ENCODE peak calls at places on chromosomes 2 and 18, in ten cellular contexts. P is heart left ventricle, T is stomach, S is transverse colon, Q is HepG2, J is A549, V is uterus, N is HCT116, M is esophagus squamous epithelium, U is tibial nerve. E is an unnamed sample.
A peak's percentile ranks its signal among the peaks of the same experiment; 100 is the strongest.

GRCh38 chr18:48166336-48166875 is 235.9 kb upstream of the SMAD2 start:
- DNase-seq in P (no peak), N (no peak), Q (no peak), J (no peak), T (peak; percentile 19), U (no peak), V (no peak), S (no peak), M (no peak), E (no peak)

GRCh38 chr2:126527836-126528490 is 128.0 kb upstream of the GYPC start:
- DNase-seq in M (no peak), Q (peak; percentile 50), V (peak; percentile 64), N (peak; percentile 13), T (peak; percentile 61), S (peak; percentile 71), J (peak; percentile 45), U (peak; percentile 73), P (peak; percentile 74), E (peak; percentile 64)

GRCh38 chr2:211944572-211944971 is 594.0 kb downstream of the ERBB4 start:
- DNase-seq in P (no peak), N (peak; percentile 2), S (no peak), T (no peak), J (no peak), V (no peak), U (no peak), Q (no peak), M (no peak), E (no peak)

GRCh38 chr2:117983040-117983439 is 30.8 kb downstream of the CCDC93 start:
- DNase-seq in S (no peak), T (no peak), V (no peak), P (no peak), J (no peak), U (no peak), M (no peak), N (no peak), Q (no peak), E (no peak)

GRCh38 chr2:101736861-101737291 is 39.4 kb downstream of the MAP4K4 start:
- DNase-seq in U (peak; percentile 15), T (no peak), N (no peak), Q (no peak), P (no peak), S (no peak), V (no peak), M (no peak), J (no peak), E (no peak)

GRCh38 chr18:3966985-3967856 is 487.9 kb downstream of the DLGAP1 start:
- DNase-seq in T (no peak), U (no peak), V (no peak), J (peak; percentile 89), Q (no peak), N (no peak), M (no peak), P (peak; percentile 55), S (no peak), E (no peak)

GRCh38 chr2:168997794-168998193 is 33.3 kb downstream of the ABCB11 start:
- DNase-seq in N (no peak), S (no peak), Q (no peak), P (no peak), U (no peak), V (no peak), J (no peak), M (no peak), T (no peak), E (no peak)

GRCh38 chr2:230016844-230017243 is 51.9 kb downstream of the SLC16A14 start:
- DNase-seq in N (no peak), S (no peak), Q (peak; percentile 86), T (no peak), M (no peak), J (no peak), U (no peak), V (no peak), P (no peak), E (no peak)

GRCh38 chr2:73297151-73297559 is 3.8 kb upstream of the EGR4 start:
- DNase-seq in U (no peak), T (no peak), V (no peak), S (no peak), N (no peak), M (no peak), Q (no peak), J (no peak), P (no peak), E (no peak)

GRCh38 chr2:85602476-85603234 is at the start of gene TMEM150A:
- DNase-seq in T (peak; percentile 96), N (peak; percentile 68), P (peak; percentile 96), M (peak; percentile 80), U (peak; percentile 91), S (peak; percentile 95), Q (peak; percentile 87), J (peak; percentile 88), V (peak; percentile 92), E (peak; percentile 97)

GRCh38 chr2:173854840-173855239 is 110.3 kb downstream of the SP3 start:
- DNase-seq in N (no peak), P (peak; percentile 37), M (no peak), U (no peak), Q (no peak), V (peak; percentile 36), J (no peak), S (no peak), T (no peak), E (peak; percentile 52)

GRCh38 chr2:189442468-189442867 is 1.2 kb downstream of the WDR75 start:
- DNase-seq in N (no peak), U (no peak), J (no peak), P (no peak), T (no peak), Q (no peak), V (peak; percentile 13), S (no peak), M (no peak), E (no peak)

GRCh38 chr2:239601201-239601851 is 200.5 kb upstream of the HDAC4 start:
- DNase-seq in P (no peak), M (no peak), V (peak; percentile 8), U (no peak), Q (no peak), J (no peak), T (peak; percentile 24), S (no peak), N (no peak), E (no peak)

GRCh38 chr2:5914831-5915611 is 222.8 kb downstream of the SOX11 start:
- DNase-seq in V (no peak), Q (no peak), U (no peak), P (peak; percentile 80), T (no peak), N (no peak), J (no peak), S (no peak), M (no peak), E (no peak)

GRCh38 chr2:235223011-235223410 is 270.8 kb upstream of the AGAP1 start:
- DNase-seq in Q (no peak), T (no peak), M (no peak), U (no peak), P (no peak), J (no peak), N (no peak), S (no peak), V (no peak), E (no peak)
- H3K27ac ChIP-seq in Q (no peak overlapping the region), T (no peak overlapping the region), M (no peak overlapping the region), U (no peak overlapping the region), P (no peak overlapping the region), J (no peak overlapping the region), N (no peak overlapping the region), S (no peak overlapping the region), V (no peak overlapping the region), E (no peak overlapping the region)

GRCh38 chr2:196162586-196163180 is 8.7 kb downstream of the STK17B start:
- DNase-seq in Q (no peak), S (no peak), M (no peak), P (no peak), V (no peak), J (no peak), T (no peak), U (no peak), N (no peak), E (no peak)
- H3K4me1 ChIP-seq in Q (no peaks in the 10 kb centered on the region), S (peaks cover 15% of the 10 kb centered on the region), M (peaks cover 1% of the 10 kb centered on the region), P (peaks cover 4% of the 10 kb centered on the region), V (no peaks in the 10 kb centered on the region), J (peaks cover 21% of the 10 kb centered on the region), T (peaks cover 6% of the 10 kb centered on the region), U (no peaks in the 10 kb centered on the region), N (peaks cover 25% of the 10 kb centered on the region), E (no peaks in the 10 kb centered on the region)

DNA sequence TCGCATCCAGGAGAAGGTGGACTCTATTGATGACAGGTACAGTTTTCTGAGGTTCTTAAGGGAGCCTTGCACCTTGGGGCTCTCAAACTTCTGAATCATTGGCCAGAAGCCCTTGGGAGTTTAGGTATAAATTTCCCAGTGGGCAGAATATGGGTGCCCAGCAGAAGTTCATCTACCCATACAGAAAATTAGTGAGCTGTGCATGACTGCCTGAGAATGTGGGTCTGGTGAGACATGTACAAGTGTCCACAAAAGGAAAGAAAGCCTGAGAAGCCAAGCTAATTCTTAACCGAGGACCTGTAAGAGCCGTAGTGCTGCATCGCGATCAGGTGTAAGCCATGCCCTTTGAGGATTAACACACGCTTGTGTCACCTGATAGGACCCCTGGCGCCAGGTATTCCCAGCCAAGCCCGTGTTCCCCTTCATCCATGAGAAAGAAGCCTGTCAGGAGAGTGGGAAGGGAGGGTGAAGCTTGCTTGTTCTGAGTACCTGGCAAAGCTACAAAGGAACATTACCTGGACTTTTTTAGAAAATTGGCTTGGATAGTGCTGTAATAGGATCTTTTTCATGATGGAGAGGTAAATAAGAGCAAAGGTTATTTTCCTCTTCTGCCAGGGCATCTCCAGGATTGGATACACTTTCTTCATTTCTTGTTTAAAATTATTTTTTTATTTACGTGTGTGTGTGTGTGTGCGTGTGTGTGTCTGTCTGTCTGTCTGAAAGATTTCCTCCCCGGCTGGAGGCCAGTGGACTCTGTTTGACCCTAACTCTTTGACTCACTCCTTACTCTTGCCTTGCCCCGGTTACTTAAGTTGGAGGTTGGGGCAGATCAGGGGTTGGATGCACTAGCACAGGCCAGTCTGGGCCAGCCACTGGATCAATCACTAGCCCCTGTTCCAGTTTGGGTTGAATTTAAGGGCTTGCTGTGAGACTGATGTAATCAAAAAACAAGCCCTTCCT is 90.4 kb upstream of the EML6 start:
- DNase-seq in P (peak; percentile 61), J (peak; percentile 93), S (no peak), Q (no peak), U (no peak), T (no peak), N (no peak), M (no peak), V (no peak), E (peak; percentile 72)
- TF ChIP-seq POLR2A in P (no peak), J (no peak), S (no peak), Q (no peak), U (no peak), T (no peak), N (no peak), M (no peak), V (no peak), E (no peak)

DNA sequence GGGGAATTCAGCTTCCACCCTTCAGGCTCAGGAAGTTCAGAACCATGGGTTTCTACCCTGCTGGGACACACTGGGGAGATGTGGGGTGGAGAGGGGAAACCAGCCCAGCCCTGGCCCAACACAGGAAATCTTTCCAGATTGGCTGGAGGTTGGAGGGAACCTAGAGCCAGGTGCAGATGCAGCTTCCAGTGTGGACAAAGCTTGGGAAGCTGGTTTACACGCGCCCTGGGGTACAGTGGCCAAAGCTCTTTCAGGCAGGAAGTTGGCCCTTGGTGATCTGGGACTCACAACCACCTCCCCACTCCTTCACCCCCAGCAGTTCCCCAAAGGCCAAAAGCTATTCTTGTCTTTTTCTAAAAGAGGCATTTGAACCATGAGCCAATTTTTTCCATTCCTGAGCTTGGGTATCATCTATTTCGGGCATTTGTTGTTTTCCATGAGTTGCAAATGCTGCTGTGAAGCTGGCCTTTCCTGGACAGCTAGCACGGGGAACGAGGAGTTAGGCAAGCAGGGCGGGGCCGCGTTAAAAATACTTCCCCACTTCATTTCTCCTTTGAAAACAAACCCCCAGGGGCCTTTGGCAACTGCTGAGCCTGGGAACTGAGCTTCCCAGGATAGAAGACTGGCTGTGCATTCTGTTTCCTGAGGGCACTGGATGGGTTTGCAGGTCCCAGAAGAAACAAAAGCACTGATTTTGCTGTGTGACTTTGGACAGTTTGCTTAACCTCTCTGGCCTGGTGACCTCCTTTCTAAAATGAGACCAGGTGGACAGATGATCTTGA is 3.1 kb upstream of the ARID5A start:
- DNase-seq in S (peak; percentile 66), N (no peak), U (peak; percentile 88), P (peak; percentile 91), J (no peak), M (no peak), T (peak; percentile 62), Q (no peak), V (peak; percentile 91), E (no peak)
- H3K27ac ChIP-seq in S (peak overlapping the region; percentile 86), N (no peak overlapping the region), U (peak overlapping the region; percentile 89), P (peak overlapping the region; percentile 88), J (no peak overlapping the region), M (peak overlapping the region; percentile 70), T (peak overlapping the region; percentile 93), Q (no peak overlapping the region), V (peak overlapping the region; percentile 100), E (peak overlapping the region; percentile 71)

E was measured in right lobe of liver.